ENCODE peak calls at places on chromosomes 7 and 10, in ten cellular contexts. One of them, this sample, is unnamed.

GRCh38 chr10:124294811-124295770 is 123.6 kb downstream of the OAT start:
- DNase-seq in endodermal cell: no peak
- DNase-seq in lower lobe of right lung: no peak
- DNase-seq in Panc1: no peak
- DNase-seq in psoas muscle: no peak
- DNase-seq in cardiac muscle cell: no peak
- DNase-seq in ovary: no peak
- DNase-seq in tibial nerve: no peak
- DNase-seq in CD8-positive, alpha-beta memory T cell: no peak
- DNase-seq in tibial artery: no peak
- DNase-seq in this sample: no peak

GRCh38 chr10:79928028-79928583 is 20.8 kb downstream of the SFTPD start:
- DNase-seq in endodermal cell: no peak
- DNase-seq in lower lobe of right lung: no peak
- DNase-seq in Panc1: no peak
- DNase-seq in psoas muscle: no peak
- DNase-seq in cardiac muscle cell: no peak
- DNase-seq in ovary: no peak
- DNase-seq in tibial nerve: no peak
- DNase-seq in CD8-positive, alpha-beta memory T cell: no peak
- DNase-seq in tibial artery: no peak
- DNase-seq in this sample: no peak

GRCh38 chr10:31707578-31708411 is 220.8 kb downstream of the ARHGAP12 start:
- DNase-seq in endodermal cell: peak; percentile 65
- DNase-seq in lower lobe of right lung: peak; percentile 76
- DNase-seq in Panc1: no peak
- DNase-seq in psoas muscle: peak; percentile 78
- DNase-seq in cardiac muscle cell: peak; percentile 14
- DNase-seq in ovary: peak; percentile 72
- DNase-seq in tibial nerve: peak; percentile 46
- DNase-seq in CD8-positive, alpha-beta memory T cell: no peak
- DNase-seq in tibial artery: peak; percentile 72
- DNase-seq in this sample: peak; percentile 77

GRCh38 chr7:28926871-28927597 is 31.1 kb downstream of the TRIL start:
- DNase-seq in endodermal cell: peak; percentile 84
- DNase-seq in lower lobe of right lung: peak; percentile 77
- DNase-seq in Panc1: peak; percentile 50
- DNase-seq in psoas muscle: peak; percentile 78
- DNase-seq in cardiac muscle cell: peak; percentile 89
- DNase-seq in ovary: peak; percentile 54
- DNase-seq in tibial nerve: peak; percentile 90
- DNase-seq in CD8-positive, alpha-beta memory T cell: peak; percentile 58
- DNase-seq in tibial artery: peak; percentile 79
- DNase-seq in this sample: peak; percentile 79

GRCh38 chr7:158745057-158745715 is 40.6 kb upstream of the NCAPG2 start:
- DNase-seq in endodermal cell: no peak
- DNase-seq in lower lobe of right lung: no peak
- DNase-seq in Panc1: no peak
- DNase-seq in psoas muscle: no peak
- DNase-seq in cardiac muscle cell: no peak
- DNase-seq in ovary: no peak
- DNase-seq in tibial nerve: no peak
- DNase-seq in CD8-positive, alpha-beta memory T cell: no peak
- DNase-seq in tibial artery: no peak
- DNase-seq in this sample: no peak

GRCh38 chr10:71611709-71612422 is 107.7 kb downstream of the C10orf105 start:
- DNase-seq in endodermal cell: no peak
- DNase-seq in lower lobe of right lung: no peak
- DNase-seq in Panc1: no peak
- DNase-seq in psoas muscle: no peak
- DNase-seq in cardiac muscle cell: no peak
- DNase-seq in ovary: no peak
- DNase-seq in tibial nerve: no peak
- DNase-seq in CD8-positive, alpha-beta memory T cell: no peak
- DNase-seq in tibial artery: no peak
- DNase-seq in this sample: no peak

GRCh38 chr10:103491729-103492364 is 1.7 kb upstream of the NEURL1 start:
- DNase-seq in endodermal cell: peak; percentile 64
- DNase-seq in lower lobe of right lung: no peak
- DNase-seq in Panc1: peak; percentile 20
- DNase-seq in psoas muscle: peak; percentile 56
- DNase-seq in cardiac muscle cell: no peak
- DNase-seq in ovary: peak; percentile 52
- DNase-seq in tibial nerve: no peak
- DNase-seq in CD8-positive, alpha-beta memory T cell: no peak
- DNase-seq in tibial artery: no peak
- DNase-seq in this sample: peak; percentile 55

GRCh38 chr10:112363696-112364688 is 9.9 kb upstream of the ACSL5 start:
- DNase-seq in endodermal cell: no peak
- DNase-seq in lower lobe of right lung: no peak
- DNase-seq in Panc1: no peak
- DNase-seq in psoas muscle: no peak
- DNase-seq in cardiac muscle cell: peak; percentile 11
- DNase-seq in ovary: no peak
- DNase-seq in tibial nerve: no peak
- DNase-seq in CD8-positive, alpha-beta memory T cell: no peak
- DNase-seq in tibial artery: no peak
- DNase-seq in this sample: no peak

GRCh38 chr7:50610521-50611277 is 45.5 kb upstream of the DDC start:
- DNase-seq in endodermal cell: no peak
- DNase-seq in lower lobe of right lung: no peak
- DNase-seq in Panc1: peak; percentile 39
- DNase-seq in psoas muscle: no peak
- DNase-seq in cardiac muscle cell: no peak
- DNase-seq in ovary: no peak
- DNase-seq in tibial nerve: no peak
- DNase-seq in CD8-positive, alpha-beta memory T cell: peak; percentile 40
- DNase-seq in tibial artery: no peak
- DNase-seq in this sample: peak; percentile 29

GRCh38 chr7:2460641-2461040 is 15.6 kb downstream of the GRIFIN start:
- DNase-seq in endodermal cell: no peak
- DNase-seq in lower lobe of right lung: no peak
- DNase-seq in Panc1: no peak
- DNase-seq in psoas muscle: no peak
- DNase-seq in cardiac muscle cell: no peak
- DNase-seq in ovary: no peak
- DNase-seq in tibial nerve: no peak
- DNase-seq in CD8-positive, alpha-beta memory T cell: no peak
- DNase-seq in tibial artery: no peak
- DNase-seq in this sample: no peak

GRCh38 chr7:123151443-123151842 is 48.3 kb downstream of the SLC13A1 start:
- DNase-seq in endodermal cell: no peak
- DNase-seq in lower lobe of right lung: no peak
- DNase-seq in Panc1: no peak
- DNase-seq in psoas muscle: no peak
- DNase-seq in cardiac muscle cell: no peak
- DNase-seq in ovary: no peak
- DNase-seq in tibial nerve: no peak
- DNase-seq in CD8-positive, alpha-beta memory T cell: no peak
- DNase-seq in tibial artery: no peak
- DNase-seq in this sample: no peak

GRCh38 chr7:44713141-44713540 is 35.5 kb upstream of the ZMIZ2 start:
- DNase-seq in endodermal cell: no peak
- DNase-seq in lower lobe of right lung: no peak
- DNase-seq in Panc1: no peak
- DNase-seq in psoas muscle: no peak
- DNase-seq in cardiac muscle cell: no peak
- DNase-seq in ovary: no peak
- DNase-seq in tibial nerve: no peak
- DNase-seq in CD8-positive, alpha-beta memory T cell: no peak
- DNase-seq in tibial artery: no peak
- DNase-seq in this sample: no peak

GRCh38 chr7:46934198-46934825 is 647.6 kb downstream of the TNS3 start:
- DNase-seq in endodermal cell: no peak
- DNase-seq in lower lobe of right lung: no peak
- DNase-seq in Panc1: no peak
- DNase-seq in psoas muscle: no peak
- DNase-seq in cardiac muscle cell: no peak
- DNase-seq in ovary: no peak
- DNase-seq in tibial nerve: no peak
- DNase-seq in CD8-positive, alpha-beta memory T cell: no peak
- DNase-seq in tibial artery: no peak
- DNase-seq in this sample: no peak

GRCh38 chr7:14835399-14835798 is 67.2 kb downstream of the DGKB start:
- DNase-seq in endodermal cell: no peak
- DNase-seq in lower lobe of right lung: no peak
- DNase-seq in Panc1: no peak
- DNase-seq in psoas muscle: no peak
- DNase-seq in cardiac muscle cell: peak; percentile 72
- DNase-seq in ovary: no peak
- DNase-seq in tibial nerve: no peak
- DNase-seq in CD8-positive, alpha-beta memory T cell: no peak
- DNase-seq in tibial artery: no peak
- DNase-seq in this sample: no peak

GRCh38 chr10:68721673-68721963 is 579 bp downstream of the CCAR1 start:
- DNase-seq in endodermal cell: no peak
- DNase-seq in lower lobe of right lung: no peak
- DNase-seq in Panc1: no peak
- DNase-seq in psoas muscle: no peak
- DNase-seq in cardiac muscle cell: no peak
- DNase-seq in ovary: no peak
- DNase-seq in tibial nerve: no peak
- DNase-seq in CD8-positive, alpha-beta memory T cell: no peak
- DNase-seq in tibial artery: peak; percentile 67
- DNase-seq in this sample: no peak

GRCh38 chr10:77949167-77949566 is 22.6 kb upstream of the DLG5 start:
- DNase-seq in endodermal cell: peak; percentile 97
- DNase-seq in lower lobe of right lung: no peak
- DNase-seq in Panc1: peak; percentile 73
- DNase-seq in psoas muscle: peak; percentile 86
- DNase-seq in cardiac muscle cell: peak; percentile 64
- DNase-seq in ovary: no peak
- DNase-seq in tibial nerve: no peak
- DNase-seq in CD8-positive, alpha-beta memory T cell: no peak
- DNase-seq in tibial artery: no peak
- DNase-seq in this sample: peak; percentile 84
- H3K4me3 ChIP-seq in endodermal cell: no peak overlapping the region
- H3K4me3 ChIP-seq in lower lobe of right lung: no peak overlapping the region
- H3K4me3 ChIP-seq in Panc1: no peak overlapping the region
- H3K4me3 ChIP-seq in psoas muscle: no peak overlapping the region
- H3K4me3 ChIP-seq in cardiac muscle cell: no peak overlapping the region
- H3K4me3 ChIP-seq in ovary: no peak overlapping the region
- H3K4me3 ChIP-seq in tibial nerve: no peak overlapping the region
- H3K4me3 ChIP-seq in CD8-positive, alpha-beta memory T cell: no peak overlapping the region
- H3K4me3 ChIP-seq in tibial artery: no peak overlapping the region
- H3K4me3 ChIP-seq in this sample: no peak overlapping the region

GRCh38 chr10:5360318-5360915 is 4.3 kb upstream of the UCN3 start:
- DNase-seq in endodermal cell: no peak
- DNase-seq in lower lobe of right lung: no peak
- DNase-seq in Panc1: no peak
- DNase-seq in psoas muscle: no peak
- DNase-seq in cardiac muscle cell: no peak
- DNase-seq in ovary: no peak
- DNase-seq in tibial nerve: no peak
- DNase-seq in CD8-positive, alpha-beta memory T cell: no peak
- DNase-seq in tibial artery: no peak
- DNase-seq in this sample: no peak
- H3K27me3 ChIP-seq in endodermal cell: no peaks in the 10 kb centered on the region
- H3K27me3 ChIP-seq in lower lobe of right lung: peaks cover 7% of the 10 kb centered on the region
- H3K27me3 ChIP-seq in Panc1: no peaks in the 10 kb centered on the region
- H3K27me3 ChIP-seq in psoas muscle: peaks cover 41% of the 10 kb centered on the region
- H3K27me3 ChIP-seq in cardiac muscle cell: no peaks in the 10 kb centered on the region
- H3K27me3 ChIP-seq in ovary: no peaks in the 10 kb centered on the region
- H3K27me3 ChIP-seq in tibial nerve: no peaks in the 10 kb centered on the region
- H3K27me3 ChIP-seq in CD8-positive, alpha-beta memory T cell: no peaks in the 10 kb centered on the region
- H3K27me3 ChIP-seq in tibial artery: no peaks in the 10 kb centered on the region
- H3K27me3 ChIP-seq in this sample: no peaks in the 10 kb centered on the region

GRCh38 chr7:36960105-36960504 is 235.8 kb upstream of the AOAH start:
- DNase-seq in endodermal cell: no peak
- DNase-seq in lower lobe of right lung: no peak
- DNase-seq in Panc1: no peak
- DNase-seq in psoas muscle: no peak
- DNase-seq in cardiac muscle cell: no peak
- DNase-seq in ovary: no peak
- DNase-seq in tibial nerve: no peak
- DNase-seq in CD8-positive, alpha-beta memory T cell: no peak
- DNase-seq in tibial artery: no peak
- DNase-seq in this sample: no peak
- H3K9me3 ChIP-seq in endodermal cell: no peaks in the 10 kb centered on the region
- H3K9me3 ChIP-seq in lower lobe of right lung: no peaks in the 10 kb centered on the region
- H3K9me3 ChIP-seq in Panc1: peaks cover 16% of the 10 kb centered on the region
- H3K9me3 ChIP-seq in psoas muscle: no peaks in the 10 kb centered on the region
- H3K9me3 ChIP-seq in cardiac muscle cell: no peaks in the 10 kb centered on the region
- H3K9me3 ChIP-seq in ovary: no peaks in the 10 kb centered on the region
- H3K9me3 ChIP-seq in tibial nerve: no peaks in the 10 kb centered on the region
- H3K9me3 ChIP-seq in CD8-positive, alpha-beta memory T cell: no peaks in the 10 kb centered on the region
- H3K9me3 ChIP-seq in tibial artery: no peaks in the 10 kb centered on the region
- H3K9me3 ChIP-seq in this sample: no peaks in the 10 kb centered on the region

GRCh38 chr7:135889823-135890222 is 87.3 kb downstream of the MTPN start:
- DNase-seq in endodermal cell: no peak
- DNase-seq in lower lobe of right lung: no peak
- DNase-seq in Panc1: no peak
- DNase-seq in psoas muscle: no peak
- DNase-seq in cardiac muscle cell: no peak
- DNase-seq in ovary: no peak
- DNase-seq in tibial nerve: no peak
- DNase-seq in CD8-positive, alpha-beta memory T cell: no peak
- DNase-seq in tibial artery: no peak
- DNase-seq in this sample: no peak

GRCh38 chr7:135884495-135885237 is 92.5 kb downstream of the MTPN start:
- DNase-seq in endodermal cell: no peak
- DNase-seq in lower lobe of right lung: no peak
- DNase-seq in Panc1: no peak
- DNase-seq in psoas muscle: no peak
- DNase-seq in cardiac muscle cell: no peak
- DNase-seq in ovary: no peak
- DNase-seq in tibial nerve: no peak
- DNase-seq in CD8-positive, alpha-beta memory T cell: no peak
- DNase-seq in tibial artery: no peak
- DNase-seq in this sample: no peak

GRCh38 chr7:135888740-135889139 is 88.4 kb downstream of the MTPN start:
- DNase-seq in endodermal cell: no peak
- DNase-seq in lower lobe of right lung: no peak
- DNase-seq in Panc1: no peak
- DNase-seq in psoas muscle: no peak
- DNase-seq in cardiac muscle cell: no peak
- DNase-seq in ovary: no peak
- DNase-seq in tibial nerve: no peak
- DNase-seq in CD8-positive, alpha-beta memory T cell: no peak
- DNase-seq in tibial artery: no peak
- DNase-seq in this sample: peak; percentile 19

DNA sequence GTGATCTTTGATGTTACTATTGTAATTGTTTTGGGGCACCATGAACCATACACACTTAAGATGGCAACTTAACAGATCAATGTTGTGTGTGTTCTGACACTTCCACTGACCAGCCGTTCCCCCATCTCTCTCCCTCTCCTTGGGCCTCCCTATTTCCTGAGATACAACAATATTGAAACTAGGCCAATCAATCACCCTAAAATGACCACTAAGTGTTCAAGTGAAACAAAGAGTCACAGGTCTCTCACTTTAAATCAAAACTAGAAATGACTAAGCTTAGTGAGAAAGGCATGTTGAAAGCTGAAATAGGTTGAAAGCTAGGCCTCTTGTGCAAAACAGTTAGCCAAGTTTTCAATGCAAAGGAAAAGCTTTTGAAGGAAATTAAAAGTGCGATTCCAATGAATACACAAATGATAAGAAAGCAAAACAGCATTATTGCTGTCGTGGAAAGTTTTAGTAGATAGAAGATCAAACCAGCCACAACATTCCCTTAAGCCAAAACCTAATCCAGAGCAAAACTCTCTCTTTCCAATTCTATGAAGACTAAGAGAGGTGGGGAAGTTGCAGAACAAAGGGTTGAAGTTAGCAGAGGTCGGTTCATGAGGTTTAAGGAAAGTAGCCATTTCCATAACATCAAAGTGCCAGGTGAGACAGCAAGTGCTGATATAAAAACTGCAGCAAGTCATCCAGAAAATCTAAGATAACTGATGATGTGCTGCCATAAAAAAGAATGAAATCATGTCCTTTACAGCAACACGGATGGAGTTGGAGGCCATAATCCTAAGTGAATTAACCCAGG is 90.6 kb downstream of the MTPN start:
- DNase-seq in endodermal cell: no peak
- DNase-seq in lower lobe of right lung: no peak
- DNase-seq in Panc1: no peak
- DNase-seq in psoas muscle: no peak
- DNase-seq in cardiac muscle cell: no peak
- DNase-seq in ovary: no peak
- DNase-seq in tibial nerve: no peak
- DNase-seq in CD8-positive, alpha-beta memory T cell: no peak
- DNase-seq in tibial artery: no peak
- DNase-seq in this sample: no peak
- H3K4me3 ChIP-seq in endodermal cell: no peak overlapping the region
- H3K4me3 ChIP-seq in lower lobe of right lung: no peak overlapping the region
- H3K4me3 ChIP-seq in Panc1: no peak overlapping the region
- H3K4me3 ChIP-seq in psoas muscle: no peak overlapping the region
- H3K4me3 ChIP-seq in cardiac muscle cell: no peak overlapping the region
- H3K4me3 ChIP-seq in ovary: no peak overlapping the region
- H3K4me3 ChIP-seq in tibial nerve: no peak overlapping the region
- H3K4me3 ChIP-seq in CD8-positive, alpha-beta memory T cell: no peak overlapping the region
- H3K4me3 ChIP-seq in tibial artery: no peak overlapping the region
- H3K4me3 ChIP-seq in this sample: no peak overlapping the region